ENCODE peak calls at places on chromosome 2, in four cellular contexts. Q, J, S and N are unnamed samples.

GRCh38 chr2:239897596-239898235 is 127.4 kb downstream of the NDUFA10 start:
- DNase-seq in Q (no peak), J (no peak), S (no peak), N (no peak)

GRCh38 chr2:27636766-27637165 is 7.9 kb downstream of the GPN1 start:
- DNase-seq in Q (no peak), J (no peak), S (no peak), N (no peak)

GRCh38 chr2:215874418-215874817 is 138.9 kb downstream of the MREG start:
- DNase-seq in S (no peak), J (no peak), Q (no peak), N (no peak)

GRCh38 chr2:232492963-232493700 is 5.5 kb upstream of the ECEL1 start:
- DNase-seq in S (no peak), J (no peak), Q (no peak), N (no peak)

GRCh38 chr2:140808816-140809215 is 1322.0 kb downstream of the LRP1B start:
- DNase-seq in J (no peak), Q (no peak), S (peak), N (peak)

GRCh38 chr2:119232666-119232993 is 9.0 kb downstream of the STEAP3 start:
- DNase-seq in Q (no peak), S (no peak), J (no peak), N (no peak)

GRCh38 chr2:85888020-85888744 is 608 bp downstream of the ST3GAL5 start:
- DNase-seq in S (no peak), Q (no peak), J (peak), N (peak)

GRCh38 chr2:117087565-117088291 is 726.8 kb upstream of the DDX18 start:
- DNase-seq in J (no peak), Q (no peak), S (no peak), N (no peak)

GRCh38 chr2:134460583-134460998 is 206.7 kb downstream of the MGAT5 start:
- DNase-seq in S (peak), Q (no peak), J (peak), N (peak)

DNA sequence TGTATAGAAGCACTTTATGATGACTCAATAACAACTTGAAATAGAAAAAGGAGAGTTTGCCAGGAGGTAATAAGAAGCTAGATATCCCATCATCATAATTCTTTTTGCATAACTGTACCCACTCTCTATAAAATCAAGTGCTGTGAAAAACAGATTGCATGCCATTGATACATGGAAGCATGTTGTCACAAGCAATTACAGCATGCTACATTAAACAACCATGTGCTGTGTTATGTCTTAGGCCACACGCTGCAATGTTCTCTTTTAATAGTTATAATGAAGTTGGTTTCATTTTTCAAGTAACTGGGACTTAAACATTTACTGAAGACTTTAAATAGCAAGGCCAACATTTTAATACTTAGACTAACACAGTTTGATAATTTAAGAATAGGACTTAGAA is 264.2 kb downstream of the RPRM start:
- DNase-seq in Q (no peak), J (no peak), S (no peak), N (no peak)
- H3K4me2 ChIP-seq in Q (no peak), J (no peak), S (no peak), N (no peak)

GRCh38 chr2:200950378-200950777 is 13.1 kb downstream of the ORC2 start:
- DNase-seq in Q (no peak), J (no peak), S (no peak), N (no peak)
- H2AFZ ChIP-seq in Q (no peak), J (no peak), S (no peak), N (no peak)

DNA sequence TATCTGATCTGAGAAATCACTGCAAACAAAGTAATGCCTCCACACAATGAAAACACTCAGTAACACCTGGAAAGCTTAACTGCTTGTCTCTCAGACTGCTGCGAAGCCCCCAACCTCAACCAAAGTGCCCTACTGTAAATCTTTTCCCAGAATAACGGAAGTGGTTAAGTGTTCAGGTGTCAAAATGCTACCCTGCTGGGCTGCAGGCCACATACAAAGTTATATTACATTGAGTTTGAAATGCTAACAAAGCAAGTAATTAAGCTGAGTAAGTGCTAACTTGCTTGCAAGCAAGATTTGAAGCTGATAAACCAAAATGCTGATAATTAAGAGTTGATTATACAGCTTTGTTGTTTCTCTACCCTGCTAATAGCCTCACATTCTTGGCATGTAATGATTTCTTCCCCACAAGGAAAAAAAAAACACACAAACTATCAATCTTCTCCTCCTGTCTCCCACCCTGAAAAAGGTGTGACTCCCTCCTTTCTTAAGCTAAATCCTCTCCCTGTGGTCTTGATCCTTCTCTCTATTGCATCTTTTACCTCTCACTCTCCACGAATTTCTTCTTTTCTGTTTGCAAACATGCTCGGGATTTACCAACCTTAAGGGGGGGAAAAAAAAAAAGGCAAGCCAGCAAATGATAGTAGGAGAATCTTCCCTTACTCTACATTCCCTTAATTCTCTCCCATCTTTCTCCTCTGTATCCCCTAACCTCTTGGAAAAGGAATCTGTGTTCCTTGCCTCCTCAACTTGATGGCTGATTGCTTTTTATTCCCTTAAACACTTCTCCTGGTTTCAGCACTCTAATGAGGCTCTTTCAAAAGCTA is 266.8 kb upstream of the SIX3 start:
- DNase-seq in Q (no peak), S (no peak), J (no peak), N (no peak)
- TF ChIP-seq MYC in Q (no peak), S (no peak), J (no peak), N (no peak)

GRCh38 chr2:176997792-176998169 is 214.8 kb upstream of the HNRNPA3 start:
- DNase-seq in S (no peak), J (no peak), Q (no peak), N (no peak)

GRCh38 chr2:177000408-177000807 is 212.2 kb upstream of the HNRNPA3 start:
- DNase-seq in J (no peak), Q (no peak), S (no peak), N (no peak)

GRCh38 chr2:176999331-176999730 is 213.3 kb upstream of the HNRNPA3 start:
- DNase-seq in J (peak), S (no peak), Q (peak), N (no peak)

GRCh38 chr2:177001334-177001733 is 211.3 kb upstream of the HNRNPA3 start:
- DNase-seq in Q (no peak), S (no peak), J (no peak), N (no peak)

GRCh38 chr2:176997074-176997791 is 215.4 kb upstream of the HNRNPA3 start:
- DNase-seq in J (no peak), S (peak), Q (peak), N (peak)
- H3K4me2 ChIP-seq in J (no peak), S (no peak), Q (peak), N (no peak)

GRCh38 chr2:45192481-45192880 is 183.2 kb upstream of the SIX2 start:
- DNase-seq in J (no peak), S (no peak), Q (no peak), N (no peak)

GRCh38 chr2:45191972-45192371 is 182.7 kb upstream of the SIX2 start:
- DNase-seq in Q (no peak), S (no peak), J (no peak), N (no peak)

GRCh38 chr2:45190481-45190880 is 181.2 kb upstream of the SIX2 start:
- DNase-seq in J (peak), S (peak), Q (no peak), N (no peak)

GRCh38 chr2:45192991-45193390 is 183.7 kb upstream of the SIX2 start:
- DNase-seq in Q (no peak), J (no peak), S (no peak), N (no peak)

GRCh38 chr2:45191096-45191863 is 182.0 kb upstream of the SIX2 start:
- DNase-seq in J (no peak), S (no peak), Q (no peak), N (no peak)
- H2AFZ ChIP-seq in J (no peak), S (no peak), Q (no peak), N (no peak)

GRCh38 chr2:26555246-26556133 is 77.6 kb upstream of the OTOF start:
- DNase-seq in S (peak), Q (no peak), J (peak), N (no peak)
- TF ChIP-seq MYC in S (no peak), Q (no peak), J (no peak), N (no peak)

GRCh38 chr2:74290466-74291216 is 52.6 kb downstream of the SLC4A5 start:
- DNase-seq in J (no peak), Q (peak), S (no peak), N (no peak)

GRCh38 chr2:74290066-74290465 is 53.1 kb downstream of the SLC4A5 start:
- DNase-seq in J (no peak), S (no peak), Q (no peak), N (no peak)

GRCh38 chr2:74281576-74281975 is 61.6 kb downstream of the SLC4A5 start:
- DNase-seq in S (no peak), Q (no peak), J (no peak), N (no peak)

GRCh38 chr2:74291217-74291551 is 52.0 kb downstream of the SLC4A5 start:
- DNase-seq in S (no peak), Q (no peak), J (no peak), N (no peak)

DNA sequence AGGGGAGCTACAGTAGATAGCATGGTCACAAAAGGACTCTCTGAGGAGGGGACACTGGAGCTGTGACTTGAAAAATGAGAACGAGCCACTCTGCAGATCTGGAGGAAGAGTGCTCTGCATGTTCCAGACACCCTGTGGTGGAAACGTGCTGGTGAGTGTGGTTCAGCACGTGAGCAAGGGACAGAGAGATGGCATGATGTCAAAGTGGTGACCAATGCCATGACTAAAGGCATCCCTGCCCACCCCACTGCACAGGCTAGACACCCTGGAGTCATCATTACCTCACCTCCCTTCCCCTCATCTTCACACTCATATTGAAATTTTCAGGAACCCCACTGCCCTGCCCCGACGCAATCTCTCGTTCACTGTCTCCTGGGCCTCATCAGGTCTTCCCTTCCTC is 56.5 kb downstream of the SLC4A5 start:
- DNase-seq in Q (no peak), J (no peak), S (no peak), N (no peak)
- H3K4me2 ChIP-seq in Q (no peak), J (no peak), S (no peak), N (no peak)

DNA sequence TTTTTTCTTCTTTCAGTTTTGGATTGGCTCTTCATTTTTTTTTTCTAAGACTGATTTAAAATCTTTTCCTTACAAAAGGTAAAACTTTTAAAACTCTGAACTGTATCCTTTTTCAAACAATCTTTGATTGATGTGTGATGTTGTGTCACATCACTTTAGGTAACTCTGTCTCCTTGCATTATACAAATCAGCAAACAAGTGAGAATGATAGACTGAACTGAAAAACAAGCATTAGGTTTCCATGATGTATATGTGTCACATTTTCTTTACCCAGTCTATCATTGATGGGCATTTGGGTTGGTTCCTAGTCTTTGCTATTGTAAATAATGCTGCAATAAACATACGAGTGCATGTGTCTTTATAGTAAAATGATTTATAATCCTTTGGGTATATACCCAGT is 655.7 kb downstream of the LRRTM4 start:
- DNase-seq in J (no peak), Q (no peak), S (no peak), N (no peak)
- H2AFZ ChIP-seq in J (no peak), Q (no peak), S (no peak), N (no peak)

GRCh38 chr2:52258038-52258437 is 1226.1 kb upstream of the NRXN1 start:
- DNase-seq in S (no peak), J (no peak), Q (no peak), N (no peak)

DNA sequence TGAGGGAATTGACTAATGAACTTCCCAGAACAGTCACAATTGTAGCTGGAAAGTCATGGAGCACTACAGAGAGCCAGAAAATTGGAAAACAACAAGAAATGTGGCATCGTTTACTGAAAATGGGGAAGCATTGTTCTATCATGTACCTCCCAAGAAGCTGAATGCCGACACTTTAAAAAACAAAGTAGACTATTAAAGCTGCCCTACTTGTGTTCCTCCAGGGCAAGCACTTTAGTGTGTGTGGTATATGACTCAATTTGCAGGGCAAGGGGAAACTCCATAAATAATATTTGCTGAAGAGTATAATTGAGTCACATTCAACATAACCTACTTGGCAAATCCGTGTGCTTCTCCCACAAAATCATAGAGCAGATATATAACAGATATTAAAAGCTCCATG is 1221.7 kb upstream of the NRXN1 start:
- DNase-seq in S (no peak), J (no peak), Q (no peak), N (no peak)
- TF ChIP-seq MYC in S (no peak), J (no peak), Q (no peak), N (no peak)